ENCODE peak calls at places on chromosomes 6 and 20, in ten cellular contexts. B is GM23338, Q is stomach, E is H1, L is K562, O is transverse colon, A is esophagus muscularis mucosa, Y is suprapubic skin, T is HCT116, S is prostate gland. Z is an unnamed sample.

GRCh38 chr6:152107973-152108372 is 300.5 kb downstream of the ESR1 start:
- DNase-seq in B (no peak), Q (no peak), E (no peak), L (no peak), O (no peak), A (peak; percentile 62), Y (no peak), T (no peak), S (no peak), Z (peak; percentile 71)

GRCh38 chr6:132960720-132961119 is 146.4 kb downstream of the RPS12 start:
- DNase-seq in B (no peak), Q (no peak), E (no peak), L (no peak), O (no peak), A (no peak), Y (no peak), T (no peak), S (no peak), Z (no peak)

GRCh38 chr20:16500197-16500596 is 73.1 kb downstream of the KIF16B start:
- DNase-seq in B (no peak), Q (no peak), E (no peak), L (no peak), O (no peak), A (no peak), Y (no peak), T (no peak), S (no peak), Z (no peak)

GRCh38 chr6:37182736-37183590 is 13.0 kb downstream of the PIM1 start:
- DNase-seq in B (no peak), Q (peak; percentile 37), E (no peak), L (peak; percentile 65), O (peak; percentile 43), A (no peak), Y (no peak), T (no peak), S (no peak), Z (no peak)

GRCh38 chr6:30890646-30891449 is 6.5 kb downstream of the DDR1 start:
- DNase-seq in B (no peak), Q (no peak), E (no peak), L (peak; percentile 34), O (no peak), A (no peak), Y (peak; percentile 37), T (no peak), S (no peak), Z (no peak)

GRCh38 chr6:127514396-127515227 is 4.5 kb downstream of the MTCL3 start:
- DNase-seq in B (peak; percentile 86), Q (no peak), E (peak; percentile 71), L (no peak), O (peak; percentile 12), A (no peak), Y (peak; percentile 62), T (no peak), S (no peak), Z (no peak)

GRCh38 chr20:44362466-44362940 is 7.0 kb downstream of the HNF4A start:
- DNase-seq in B (no peak), Q (no peak), E (no peak), L (no peak), O (no peak), A (no peak), Y (no peak), T (no peak), S (no peak), Z (no peak)

GRCh38 chr6:88891135-88891845 is 72.1 kb downstream of the RNGTT start:
- DNase-seq in B (no peak), Q (no peak), E (no peak), L (no peak), O (no peak), A (no peak), Y (no peak), T (no peak), S (no peak), Z (no peak)

GRCh38 chr6:152975204-152975915 is 7.5 kb downstream of the FBXO5 start:
- DNase-seq in B (no peak), Q (no peak), E (no peak), L (no peak), O (no peak), A (no peak), Y (no peak), T (no peak), S (no peak), Z (no peak)

GRCh38 chr6:89559487-89559886 is 79.1 kb downstream of the LYRM2 start:
- DNase-seq in B (peak; percentile 39), Q (no peak), E (no peak), L (peak; percentile 18), O (no peak), A (no peak), Y (no peak), T (no peak), S (no peak), Z (no peak)

GRCh38 chr6:100353276-100354015 is 111.3 kb downstream of the SIM1 start:
- DNase-seq in B (no peak), Q (no peak), E (no peak), L (no peak), O (no peak), A (no peak), Y (no peak), T (no peak), S (no peak), Z (no peak)

GRCh38 chr20:54174452-54175175 is 828 bp upstream of the CYP24A1 start:
- DNase-seq in B (peak; percentile 31), Q (no peak), E (peak; percentile 47), L (no peak), O (no peak), A (no peak), Y (no peak), T (no peak), S (no peak), Z (no peak)

DNA sequence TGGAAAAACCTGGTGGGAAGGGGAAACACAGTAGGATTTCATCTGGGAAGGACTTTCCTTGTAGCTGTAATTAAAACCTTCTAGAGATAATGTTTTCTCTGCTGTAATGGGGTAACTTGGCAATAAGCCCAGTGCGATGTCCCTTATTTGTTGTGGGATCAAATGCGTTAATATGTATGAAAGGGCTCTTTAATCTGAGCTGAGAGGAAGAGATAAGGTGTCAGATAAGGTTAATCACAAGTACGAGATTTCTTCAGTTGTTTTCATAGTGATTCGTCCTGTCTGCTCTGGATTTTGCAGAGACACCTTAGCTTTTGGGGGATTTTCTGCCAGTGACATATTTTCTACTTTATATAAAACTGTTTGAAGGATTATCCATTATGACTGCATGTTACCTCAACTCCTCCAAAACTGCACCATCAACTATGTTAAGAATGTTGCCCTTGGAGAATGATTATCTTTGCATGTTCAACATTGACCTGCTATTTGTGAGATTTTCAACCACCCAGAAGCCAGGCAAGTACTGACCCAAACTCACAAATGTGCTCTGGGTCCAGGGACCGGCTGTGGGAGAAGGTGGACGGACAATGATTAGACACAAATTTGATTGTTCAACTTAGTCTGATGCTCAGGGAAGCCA is 21.2 kb upstream of the ELOVL5 start:
- DNase-seq in B (no peak), Q (no peak), E (no peak), L (no peak), O (no peak), A (no peak), Y (no peak), T (no peak), S (no peak), Z (no peak)
- H3K27ac ChIP-seq in B (no peak overlapping the region), Q (no peak overlapping the region), E (no peak overlapping the region), L (no peak overlapping the region), O (no peak overlapping the region), A (no peak overlapping the region), Y (no peak overlapping the region), T (no peak overlapping the region), S (no peak overlapping the region), Z (no peak overlapping the region)

GRCh38 chr6:44021628-44022295 is 105.5 kb downstream of the MRPL14 start:
- DNase-seq in B (no peak), Q (no peak), E (no peak), L (no peak), O (peak; percentile 7), A (no peak), Y (peak; percentile 52), T (no peak), S (no peak), Z (no peak)

GRCh38 chr6:44024597-44025219 is 102.5 kb downstream of the MRPL14 start:
- DNase-seq in B (no peak), Q (no peak), E (no peak), L (no peak), O (peak; percentile 6), A (no peak), Y (peak; percentile 44), T (no peak), S (no peak), Z (no peak)

GRCh38 chr6:44023586-44024454 is 103.4 kb downstream of the MRPL14 start:
- DNase-seq in B (no peak), Q (no peak), E (no peak), L (no peak), O (no peak), A (no peak), Y (peak; percentile 31), T (no peak), S (no peak), Z (no peak)

GRCh38 chr6:44022296-44022661 is 105.0 kb downstream of the MRPL14 start:
- DNase-seq in B (no peak), Q (no peak), E (no peak), L (no peak), O (no peak), A (no peak), Y (peak; percentile 53), T (no peak), S (no peak), Z (no peak)

DNA sequence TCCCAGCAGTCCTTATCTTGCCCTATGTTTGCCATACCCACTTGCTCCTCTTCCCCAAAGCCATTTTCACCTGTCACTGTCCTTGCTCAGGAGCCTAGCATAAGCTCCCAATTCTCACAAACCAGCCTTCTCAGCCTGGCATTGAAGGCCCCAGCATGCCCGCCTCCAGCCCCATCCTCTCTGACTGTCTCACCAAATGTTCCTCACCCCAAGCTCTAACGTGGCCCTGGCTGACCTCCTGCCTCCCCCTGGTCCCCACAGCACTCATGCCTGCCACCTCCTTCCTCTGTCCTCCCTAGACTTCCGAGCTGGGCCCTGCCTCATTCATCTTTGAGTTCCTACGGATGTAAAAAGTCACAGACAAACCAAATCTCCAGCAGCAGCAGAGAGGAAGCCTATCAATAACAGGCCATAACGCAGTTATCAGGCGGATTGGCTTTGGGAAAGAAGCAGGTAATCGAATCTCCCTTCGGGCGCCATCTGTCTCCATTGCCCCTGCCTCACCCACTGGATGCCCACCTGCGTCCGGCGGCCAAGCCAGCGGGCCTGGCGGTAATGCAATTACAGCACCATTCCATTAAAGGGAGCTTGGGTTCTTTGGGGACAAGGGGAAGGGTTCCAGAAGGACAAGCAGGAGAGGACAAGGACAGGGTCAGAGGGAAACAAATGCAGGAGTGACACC is 104.4 kb downstream of the MRPL14 start:
- DNase-seq in B (no peak), Q (no peak), E (no peak), L (no peak), O (no peak), A (no peak), Y (peak; percentile 44), T (no peak), S (no peak), Z (no peak)
- TF ChIP-seq POLR2AphosphoS5 in B (no peak), Q (no peak), E (no peak), L (no peak), O (no peak), A (no peak), Y (no peak), T (no peak), S (no peak), Z (no peak)

GRCh38 chr20:50285376-50286173 is 94.9 kb downstream of the CEBPB start:
- DNase-seq in B (no peak), Q (no peak), E (no peak), L (no peak), O (no peak), A (no peak), Y (no peak), T (no peak), S (no peak), Z (no peak)
- H3K27ac ChIP-seq in B (no peak overlapping the region), Q (peak overlapping the region; percentile 89), E (no peak overlapping the region), L (no peak overlapping the region), O (peak overlapping the region; percentile 78), A (peak overlapping the region; percentile 74), Y (peak overlapping the region; percentile 94), T (peak overlapping the region; percentile 91), S (peak overlapping the region; percentile 71), Z (peak overlapping the region; percentile 95)

GRCh38 chr6:154432533-154433476 is 76.2 kb upstream of the IPCEF1 start:
- DNase-seq in B (no peak), Q (no peak), E (no peak), L (peak; percentile 59), O (no peak), A (no peak), Y (no peak), T (no peak), S (no peak), Z (no peak)
- TF ChIP-seq POLR2AphosphoS5 in B (no peak), Q (peak; percentile 9), E (no peak), L (peak; percentile 76), O (no peak), A (peak; percentile 38), Y (no peak), T (no peak), S (no peak), Z (peak; percentile 44)